ENCODE peak calls at places on chromosomes 5 and 9, in seven cellular contexts. G, K, X, B, R, E and W are unnamed samples.

GRCh38 chr9:94018628-94019027 is 63.5 kb upstream of the BARX1 start:
- DNase-seq in X (no peak), G (peak; percentile 22), B (no peak), K (peak; percentile 58), R (no peak), E (peak; percentile 86), W (no peak)

GRCh38 chr5:40775846-40776657 is 20.3 kb upstream of the TTC33 start:
- DNase-seq in R (no peak), E (no peak), G (no peak), K (no peak), X (no peak), B (no peak), W (no peak)

GRCh38 chr5:8907168-8907868 is 638.6 kb downstream of the SEMA5A start:
- DNase-seq in B (no peak), X (no peak), K (peak; percentile 87), G (no peak), E (peak; percentile 92), R (peak; percentile 87), W (no peak)

GRCh38 chr5:9861664-9862256 is 231.6 kb upstream of the TAS2R1 start:
- DNase-seq in R (no peak), B (no peak), X (no peak), E (no peak), K (peak; percentile 37), G (no peak), W (no peak)

GRCh38 chr9:19409406-19410194 is 791 bp downstream of the ACER2 start:
- DNase-seq in R (peak; percentile 56), X (peak; percentile 58), E (peak; percentile 12), K (peak; percentile 8), B (peak; percentile 57), G (no peak), W (peak; percentile 70)

GRCh38 chr5:178460174-178460573 is 130.0 kb downstream of the COL23A1 start:
- DNase-seq in E (no peak), B (no peak), R (no peak), G (no peak), K (no peak), X (no peak), W (no peak)

GRCh38 chr9:78989031-78989658 is 582.6 kb upstream of the TLE4 start:
- DNase-seq in E (peak; percentile 25), B (no peak), X (no peak), R (peak; percentile 49), G (no peak), K (no peak), W (no peak)

GRCh38 chr9:132234501-132235045 is 72.7 kb downstream of the NTNG2 start:
- DNase-seq in G (no peak), B (no peak), X (no peak), K (no peak), R (no peak), E (no peak), W (no peak)

GRCh38 chr5:17860660-17861315 is 226.5 kb downstream of the TAF11L14 start:
- DNase-seq in E (peak; percentile 4), R (peak; percentile 65), K (peak; percentile 12), X (no peak), G (no peak), B (no peak), W (no peak)

GRCh38 chr5:172973931-172974330 is 9.6 kb upstream of the ATP6V0E1 start:
- DNase-seq in R (no peak), E (peak; percentile 78), K (no peak), X (no peak), G (no peak), B (no peak), W (no peak)

GRCh38 chr5:160923927-160924705 is 72.1 kb upstream of the ATP10B start:
- DNase-seq in K (no peak), R (peak; percentile 38), G (peak; percentile 74), B (peak; percentile 97), E (no peak), X (no peak), W (no peak)

GRCh38 chr5:176564002-176564401 is 14.9 kb downstream of the CDHR2 start:
- DNase-seq in K (no peak), E (no peak), G (no peak), X (no peak), B (no peak), R (no peak), W (no peak)

DNA sequence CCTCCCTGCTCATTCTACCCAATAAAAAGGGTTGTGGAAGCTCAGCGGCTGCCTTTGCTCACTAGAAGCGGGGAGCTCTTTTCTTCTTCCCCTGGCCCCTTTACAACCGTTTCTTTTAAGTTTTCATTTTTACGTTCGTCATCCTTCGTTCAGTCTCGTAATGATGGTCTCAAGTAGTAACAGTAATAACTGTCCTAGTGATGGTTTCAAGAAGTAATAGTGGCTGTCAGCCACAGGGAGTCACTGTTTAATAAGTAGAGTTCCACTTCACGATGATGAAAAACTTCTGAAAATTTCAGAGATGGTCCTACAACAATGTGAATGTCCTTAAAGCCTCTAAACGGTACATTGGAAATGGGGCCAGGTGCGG is 6.2 kb downstream of the UGT3A2 start:
- DNase-seq in K (peak; percentile 16), X (no peak), R (no peak), B (no peak), E (no peak), G (no peak), W (no peak)
- TF ChIP-seq CTCF in K (no peak), X (no peak), R (no peak), B (no peak), E (no peak), G (no peak), W (no peak)

GRCh38 chr5:97044057-97044456 is 98.4 kb downstream of the LIX1 start:
- DNase-seq in B (peak; percentile 18), R (peak; percentile 35), E (no peak), K (peak; percentile 33), G (peak; percentile 45), X (peak; percentile 17), W (peak; percentile 68)
- TF ChIP-seq CTCF in B (peak; percentile 27), R (peak; percentile 42), E (peak; percentile 9), K (peak; percentile 46), G (no peak), X (peak; percentile 67), W (peak; percentile 55)

GRCh38 chr5:118366429-118366828 is 621.9 kb downstream of the DTWD2 start:
- DNase-seq in K (no peak), G (no peak), E (no peak), B (no peak), X (no peak), R (no peak), W (no peak)
- TF ChIP-seq CTCF in K (no peak), G (no peak), E (no peak), B (no peak), X (no peak), R (no peak), W (no peak)

DNA sequence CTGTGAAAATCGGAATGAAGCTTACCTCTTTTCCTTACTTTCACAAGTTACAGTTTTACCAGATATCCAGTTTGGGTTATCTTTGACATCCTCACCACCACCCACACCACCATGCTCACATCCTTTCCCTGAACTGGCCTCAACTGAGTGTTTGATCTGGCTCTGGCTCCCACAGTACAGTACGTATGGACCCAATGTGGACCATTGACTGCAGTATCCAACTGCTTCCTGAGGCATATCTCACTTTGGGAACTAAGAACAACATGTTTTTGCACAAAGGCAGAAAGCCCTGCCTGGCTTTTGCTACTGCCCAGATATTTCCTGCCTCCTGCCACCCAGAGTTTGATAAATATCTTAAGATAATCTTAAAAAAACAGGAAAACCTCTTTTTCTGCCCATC is 1232.0 kb upstream of the CDH18 start:
- DNase-seq in K (no peak), R (no peak), B (no peak), E (no peak), G (no peak), X (no peak), W (no peak)
- TF ChIP-seq CTCF in K (no peak), R (no peak), B (no peak), E (no peak), G (no peak), X (no peak), W (no peak)

GRCh38 chr5:32753765-32754164 is 42.6 kb downstream of the NPR3 start:
- DNase-seq in G (no peak), R (no peak), K (peak; percentile 41), E (peak; percentile 7), B (no peak), X (no peak), W (no peak)
- TF ChIP-seq CTCF in G (no peak), R (no peak), K (peak; percentile 13), E (peak; percentile 5), B (no peak), X (no peak), W (no peak)

GRCh38 chr9:72696481-72696880 is 175.1 kb downstream of the TMC1 start:
- DNase-seq in K (no peak), G (no peak), B (no peak), R (no peak), E (no peak), X (no peak), W (no peak)

GRCh38 chr9:72703574-72703973 is 182.2 kb downstream of the TMC1 start:
- DNase-seq in R (no peak), G (no peak), X (no peak), K (peak; percentile 26), B (no peak), E (peak; percentile 56), W (no peak)

GRCh38 chr9:72704688-72705375 is 183.4 kb downstream of the TMC1 start:
- DNase-seq in X (no peak), E (no peak), G (no peak), R (no peak), K (no peak), B (no peak), W (no peak)

DNA sequence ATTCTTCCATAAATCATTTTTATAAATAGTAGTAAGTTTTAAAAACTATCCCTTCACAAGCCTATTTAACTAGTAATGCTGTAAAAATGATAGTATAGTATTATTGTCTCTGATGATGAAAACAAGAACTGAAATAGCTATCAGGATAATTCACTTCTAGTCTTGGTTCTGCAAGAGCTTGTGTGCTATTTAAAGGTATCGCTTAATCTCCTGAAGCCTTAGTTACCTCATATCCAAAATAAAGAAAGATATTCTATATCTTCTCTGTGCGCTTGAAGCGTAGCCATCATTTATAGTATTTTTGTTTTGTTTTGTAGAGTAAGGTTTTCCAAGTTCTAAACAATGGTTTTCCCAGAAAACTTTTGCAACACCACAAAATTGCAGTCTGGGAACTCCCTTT is 180.1 kb downstream of the TMC1 start:
- DNase-seq in K (no peak), R (no peak), B (no peak), X (no peak), E (no peak), G (no peak), W (no peak)
- TF ChIP-seq CTCF in K (no peak), R (no peak), B (no peak), X (no peak), E (no peak), G (no peak), W (no peak)

GRCh38 chr9:124861342-124862229 is at the start of the genes ARPC5L and RPL35:
- DNase-seq in R (peak; percentile 93), K (peak; percentile 86), B (peak; percentile 94), E (peak; percentile 92), X (peak; percentile 94), G (peak; percentile 96), W (peak; percentile 98)
- TF ChIP-seq CTCF in R (peak; percentile 35), K (no peak), B (no peak), E (peak; percentile 17), X (no peak), G (peak; percentile 61), W (no peak)